ENCODE peak calls at places on chromosomes 16 and 17, in six cellular contexts. I, W, R, K, Y and Q are unnamed samples.

GRCh38 chr17:40317345-40317873 is 8.4 kb downstream of the RARA start:
- DNase-seq in W (peak), Y (peak), I (peak), R (peak), K (peak), Q (no peak)

GRCh38 chr16:82675300-82675699 is 48.5 kb downstream of the CDH13 start:
- DNase-seq in W (peak), Y (no peak), R (no peak), I (no peak), K (no peak), Q (no peak)

GRCh38 chr16:80899804-80900592 is 95.6 kb upstream of the CDYL2 start:
- DNase-seq in K (peak), W (peak), I (peak), Y (peak), R (no peak), Q (no peak)

GRCh38 chr17:48162946-48163506 is 55.5 kb downstream of the SNX11 start:
- DNase-seq in I (no peak), R (no peak), W (no peak), K (no peak), Y (no peak), Q (no peak)

GRCh38 chr17:40611840-40612509 is 35.6 kb downstream of the SMARCE1 start:
- DNase-seq in W (no peak), K (no peak), R (no peak), I (no peak), Y (no peak), Q (no peak)

GRCh38 chr16:71846443-71846842 is 667 bp downstream of the ATXN1L start:
- DNase-seq in R (no peak), W (peak), K (no peak), I (no peak), Y (peak), Q (peak)

GRCh38 chr16:28282045-28282444 is 10.3 kb upstream of the SBK1 start:
- DNase-seq in K (no peak), R (no peak), I (no peak), W (no peak), Y (no peak), Q (no peak)

GRCh38 chr17:72222971-72223370 is 102.2 kb downstream of the SOX9 start:
- DNase-seq in R (no peak), I (no peak), Y (no peak), K (no peak), W (no peak), Q (no peak)

GRCh38 chr17:21119247-21119944 is 7.4 kb upstream of the DHRS7B start:
- DNase-seq in I (peak), R (peak), W (peak), K (peak), Y (peak), Q (no peak)

GRCh38 chr17:60060474-60060873 is 18.2 kb downstream of the HEATR6 start:
- DNase-seq in R (no peak), W (no peak), Y (no peak), K (no peak), I (no peak), Q (no peak)

GRCh38 chr17:62792122-62792800 is 15.9 kb downstream of the MARCHF10 start:
- DNase-seq in R (no peak), I (no peak), K (no peak), Y (no peak), W (peak), Q (no peak)

GRCh38 chr17:75260679-75261335 is 599 bp downstream of the GGA3 start:
- DNase-seq in K (no peak), W (no peak), I (no peak), Y (no peak), R (no peak), Q (no peak)

DNA sequence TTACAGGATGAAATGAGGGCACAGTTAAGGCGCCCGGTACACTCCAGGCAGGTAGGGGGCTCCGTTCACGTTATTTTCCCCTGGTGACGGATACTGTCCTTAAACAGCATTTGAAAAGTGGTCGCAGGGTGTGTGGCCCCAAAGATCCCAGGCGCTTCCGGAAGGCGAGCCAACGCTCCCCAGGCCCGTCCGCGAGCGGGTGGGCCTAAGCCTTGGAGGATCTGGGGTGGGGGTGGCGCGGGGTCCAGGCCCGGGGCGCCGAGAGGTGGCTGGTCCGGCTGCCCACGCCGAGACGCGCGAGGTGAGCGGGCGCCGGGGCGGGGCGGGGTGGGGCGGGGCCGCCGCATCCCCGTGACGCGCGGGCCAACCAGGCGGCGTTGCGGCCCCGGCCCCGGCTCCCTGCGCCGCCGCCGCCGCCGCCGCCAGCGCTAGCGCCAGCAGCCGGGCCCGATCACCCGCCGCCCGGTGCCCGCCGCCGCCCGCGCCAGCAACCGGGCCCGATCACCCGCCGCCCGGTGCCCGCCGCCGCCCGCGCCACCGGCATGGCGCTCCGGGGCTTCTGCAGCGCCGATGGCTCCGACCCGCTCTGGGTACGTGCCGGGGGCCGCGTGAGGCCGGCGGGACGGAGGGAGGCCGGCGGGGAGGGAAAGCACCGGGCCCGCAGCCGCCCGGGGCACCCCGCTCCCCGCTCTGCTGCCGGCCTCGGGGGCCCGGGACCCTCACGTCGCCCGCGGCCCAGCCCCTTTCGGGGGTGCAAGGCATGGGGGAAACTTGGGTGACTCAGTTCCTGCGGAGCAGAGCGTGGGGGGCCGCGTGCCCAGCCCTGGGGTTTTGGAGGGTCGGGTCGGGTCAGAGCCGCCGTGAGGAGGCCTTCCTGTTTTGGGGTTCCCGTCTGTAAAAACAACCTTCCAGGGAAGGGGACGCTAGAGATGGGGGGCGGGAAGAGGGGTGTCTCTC is at the start of gene ABCC1:
- DNase-seq in K (no peak), R (peak), I (peak), W (no peak), Y (peak), Q (peak)
- TF ChIP-seq CTCF in K (no peak), R (peak), I (no peak), W (no peak), Y (no peak), Q (no peak)

GRCh38 chr17:979539-980405 is at the start of gene NXN:
- DNase-seq in I (peak), Y (peak), W (peak), R (peak), K (peak), Q (no peak)
- TF ChIP-seq CTCF in I (no peak), Y (no peak), W (peak), R (no peak), K (peak), Q (no peak)

DNA sequence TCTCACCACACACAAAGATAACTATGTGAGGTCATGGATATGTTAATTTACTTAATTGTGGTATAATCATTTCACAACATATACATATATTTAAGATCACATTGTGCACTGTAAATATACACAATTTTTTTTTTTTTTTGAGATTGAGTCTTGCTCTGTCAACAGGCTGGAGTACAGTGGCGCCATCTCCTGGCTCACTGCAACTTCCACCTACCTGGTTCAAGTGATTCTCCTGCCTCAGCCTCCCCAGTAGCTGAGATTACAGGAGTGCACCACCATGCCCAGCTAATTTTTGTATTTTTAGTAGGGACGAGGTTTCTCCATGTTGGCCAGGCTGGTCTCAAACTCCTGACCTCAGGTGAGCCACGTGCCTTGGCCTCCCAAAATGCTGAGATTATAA is 11.5 kb upstream of the PRSS54 start:
- DNase-seq in I (no peak), Y (peak), R (no peak), W (peak), K (no peak), Q (peak)
- TF ChIP-seq CTCF in I (peak), Y (peak), R (peak), W (peak), K (peak), Q (peak)

GRCh38 chr16:69143116-69143515 is 10.7 kb downstream of the UTP4 start:
- DNase-seq in I (no peak), K (no peak), Y (peak), R (no peak), W (no peak), Q (no peak)
- TF ChIP-seq CTCF in I (no peak), K (no peak), Y (peak), R (no peak), W (peak), Q (no peak)

GRCh38 chr16:67844441-67844840 is 2.3 kb upstream of the NUTF2 start:
- DNase-seq in R (no peak), Y (no peak), K (no peak), I (no peak), W (no peak), Q (no peak)

GRCh38 chr16:67841816-67842508 is at the start of gene THAP11:
- DNase-seq in W (peak), R (peak), K (peak), Y (peak), I (peak), Q (peak)

GRCh38 chr16:67842509-67843342 is 606 bp downstream of the THAP11 start:
- DNase-seq in Y (peak), W (peak), K (peak), I (peak), R (peak), Q (peak)

GRCh38 chr16:67843343-67843765 is 1.2 kb downstream of the THAP11 start:
- DNase-seq in W (no peak), K (no peak), I (no peak), R (no peak), Y (no peak), Q (no peak)

GRCh38 chr16:67841198-67841815 is 813 bp upstream of the THAP11 start:
- DNase-seq in Y (no peak), R (no peak), K (no peak), W (no peak), I (no peak), Q (no peak)
- TF ChIP-seq CTCF in Y (no peak), R (no peak), K (no peak), W (no peak), I (no peak), Q (no peak)

GRCh38 chr17:10349403-10349802 is 23.4 kb downstream of the MYH13 start:
- DNase-seq in K (no peak), W (no peak), I (no peak), R (no peak), Y (no peak), Q (no peak)

GRCh38 chr17:10357768-10358167 is 15.0 kb downstream of the MYH13 start:
- DNase-seq in R (peak), Y (no peak), K (no peak), I (no peak), W (no peak), Q (no peak)

DNA sequence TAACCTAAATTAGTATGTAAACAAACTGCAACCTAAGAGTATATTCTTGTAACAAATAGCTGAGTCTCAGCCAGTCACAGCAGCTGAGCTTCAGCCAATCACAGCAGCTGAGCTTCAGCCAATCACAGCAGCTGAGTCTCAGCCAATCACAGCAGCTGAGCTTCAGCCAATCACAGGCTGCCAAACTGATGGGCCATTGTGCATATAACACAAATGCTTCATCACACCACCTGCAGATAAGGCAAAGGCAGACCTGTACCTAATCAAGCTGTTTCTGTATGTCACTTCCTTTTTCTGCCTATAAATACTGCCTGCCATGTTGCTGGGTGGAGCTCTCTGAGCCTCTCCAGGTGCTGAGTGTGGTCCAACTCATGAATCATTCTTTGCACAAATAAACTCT is 19.9 kb downstream of the MYH13 start:
- DNase-seq in K (no peak), I (no peak), Y (no peak), R (no peak), W (no peak), Q (no peak)
- TF ChIP-seq CTCF in K (no peak), I (no peak), Y (no peak), R (no peak), W (no peak), Q (no peak)

DNA sequence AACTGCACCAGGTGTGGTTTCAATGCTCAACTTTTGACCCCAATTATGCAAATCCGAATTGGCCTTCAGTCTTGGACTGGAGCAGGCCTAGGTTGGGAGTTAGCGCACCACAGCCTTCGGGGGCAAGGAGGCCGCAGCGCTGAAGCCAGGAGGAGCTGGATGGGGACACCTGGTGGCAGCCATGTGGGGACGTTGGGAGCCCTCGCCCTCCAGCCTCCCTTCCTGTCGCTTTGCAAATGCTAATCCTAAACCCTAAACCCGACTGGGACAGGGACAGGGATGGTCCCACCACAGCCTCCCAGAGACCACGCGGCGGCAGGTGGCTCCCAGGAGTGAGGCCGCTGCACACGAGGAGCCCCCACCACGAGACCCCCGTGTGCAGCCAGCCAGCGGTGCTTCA is 58.7 kb downstream of the KLHDC4 start:
- DNase-seq in K (no peak), R (no peak), W (no peak), I (no peak), Y (no peak), Q (no peak)
- TF ChIP-seq CTCF in K (no peak), R (no peak), W (peak), I (no peak), Y (no peak), Q (no peak)